ENCODE peak calls at places on chromosomes 13 and 19, in seven cellular contexts. Y, L, X, O, T, C and B are unnamed samples.

GRCh38 chr13:85698236-85698635 is 101.0 kb downstream of the SLITRK6 start:
- DNase-seq in T (no peak), Y (no peak), X (no peak), O (peak), C (no peak), L (no peak), B (no peak)

GRCh38 chr13:75482070-75482819 is at the start of gene TBC1D4:
- DNase-seq in T (peak), Y (peak), O (peak), X (peak), C (peak), L (peak), B (peak)

GRCh38 chr13:71962126-71962525 is 95.1 kb upstream of the DACH1 start:
- DNase-seq in Y (no peak), C (no peak), O (no peak), L (no peak), X (no peak), T (no peak), B (no peak)

GRCh38 chr19:5655412-5655811 is 24.9 kb downstream of the MICOS13 start:
- DNase-seq in X (no peak), Y (no peak), C (no peak), T (no peak), L (no peak), O (no peak), B (no peak)

GRCh38 chr13:101695870-101696516 is 243.5 kb downstream of the ITGBL1 start:
- DNase-seq in C (no peak), X (no peak), Y (no peak), L (no peak), O (no peak), T (no peak), B (no peak)

GRCh38 chr19:45152504-45153338 is 8.1 kb downstream of the NKPD1 start:
- DNase-seq in O (peak), C (no peak), Y (peak), T (no peak), X (peak), L (no peak), B (no peak)

GRCh38 chr13:76009491-76009890 is 373.4 kb downstream of the LMO7 start:
- DNase-seq in L (no peak), C (no peak), O (peak), X (no peak), T (no peak), Y (no peak), B (no peak)

GRCh38 chr19:13102666-13103584 is at the start of gene LYL1:
- DNase-seq in T (no peak), Y (no peak), L (peak), X (peak), O (no peak), C (peak), B (no peak)

GRCh38 chr13:28000567-28000966 is 12.1 kb upstream of the URAD start:
- DNase-seq in C (no peak), T (no peak), X (no peak), L (no peak), Y (no peak), O (no peak), B (no peak)

GRCh38 chr19:33535176-33535575 is 13.6 kb upstream of the PEPD start:
- DNase-seq in O (peak), T (no peak), Y (no peak), L (no peak), X (no peak), C (no peak), B (no peak)

GRCh38 chr19:50478901-50479715 is 2.5 kb upstream of the GARIN5A start:
- DNase-seq in T (peak), O (peak), X (no peak), L (no peak), C (no peak), Y (no peak), B (no peak)

GRCh38 chr19:30160426-30160825 is 211.8 kb upstream of the ZNF536 start:
- DNase-seq in O (no peak), Y (no peak), C (no peak), X (no peak), L (no peak), T (no peak), B (no peak)

GRCh38 chr13:113122571-113123225 is at the start of gene F10:
- DNase-seq in T (peak), L (peak), X (peak), C (peak), O (peak), Y (no peak), B (no peak)

GRCh38 chr19:4053423-4054324 is 13.0 kb downstream of the ZBTB7A start:
- DNase-seq in O (no peak), X (no peak), Y (no peak), L (no peak), T (no peak), C (no peak), B (no peak)

GRCh38 chr13:49858183-49858856 is 65.8 kb upstream of the KPNA3 start:
- DNase-seq in O (peak), T (no peak), L (no peak), C (no peak), X (no peak), Y (no peak), B (no peak)

GRCh38 chr13:111388851-111389500 is 68.5 kb downstream of the TEX29 start:
- DNase-seq in T (no peak), O (no peak), L (no peak), C (no peak), Y (no peak), X (no peak), B (no peak)

GRCh38 chr13:39327080-39327479 is 275.9 kb downstream of the LHFPL6 start:
- DNase-seq in T (no peak), O (no peak), Y (no peak), L (no peak), C (no peak), X (no peak), B (no peak)

DNA sequence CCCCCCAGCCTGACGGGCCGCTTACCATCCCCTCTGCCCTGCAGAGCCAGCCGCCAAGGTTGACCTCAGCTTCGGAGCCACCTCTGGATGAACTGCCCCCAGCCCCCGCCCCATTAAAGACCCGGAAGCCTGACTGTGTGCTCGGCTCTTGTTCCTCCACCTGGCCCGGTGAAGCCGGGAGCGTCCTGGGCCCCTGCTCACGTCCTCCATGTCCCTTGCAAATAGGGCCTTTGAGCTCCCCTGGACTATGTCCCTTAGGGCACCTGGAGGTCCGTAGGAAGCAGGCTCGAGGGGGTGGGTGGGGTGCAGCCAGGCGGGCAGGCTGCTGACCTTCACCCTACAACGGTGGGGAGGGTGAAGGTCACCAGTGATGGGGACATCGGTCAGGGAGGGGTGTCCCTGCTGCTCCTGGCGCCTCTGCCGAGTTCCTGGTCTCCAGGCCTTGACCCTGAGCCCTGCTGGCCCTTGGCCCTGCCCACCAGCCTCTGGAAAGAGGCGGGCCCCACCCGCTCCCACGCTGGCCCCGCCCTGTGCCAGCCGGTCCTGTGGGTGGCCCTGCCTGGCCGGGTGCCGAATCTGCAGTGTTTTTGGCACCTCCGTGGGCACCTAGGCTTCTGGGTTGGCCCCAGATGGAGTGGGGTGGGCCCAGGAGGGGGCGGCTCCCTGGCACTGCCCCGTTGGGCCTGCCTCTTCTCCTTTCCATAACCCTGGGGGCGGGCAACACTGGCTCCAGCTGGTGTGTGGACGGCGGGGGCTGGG is 3.3 kb downstream of the ATP5F1D start:
- DNase-seq in C (peak), L (peak), O (no peak), X (peak), Y (no peak), T (peak), B (no peak)
- H3K4me3 ChIP-seq in C (no peak), L (peak), O (no peak), X (no peak), Y (no peak), T (no peak), B (peak)

GRCh38 chr19:16018801-16019551 is 57.3 kb upstream of the TPM4 start:
- DNase-seq in L (no peak), C (no peak), T (no peak), O (no peak), Y (no peak), X (no peak), B (no peak)
- H3K4me3 ChIP-seq in L (no peak), C (no peak), T (no peak), O (no peak), Y (no peak), X (no peak), B (no peak)

DNA sequence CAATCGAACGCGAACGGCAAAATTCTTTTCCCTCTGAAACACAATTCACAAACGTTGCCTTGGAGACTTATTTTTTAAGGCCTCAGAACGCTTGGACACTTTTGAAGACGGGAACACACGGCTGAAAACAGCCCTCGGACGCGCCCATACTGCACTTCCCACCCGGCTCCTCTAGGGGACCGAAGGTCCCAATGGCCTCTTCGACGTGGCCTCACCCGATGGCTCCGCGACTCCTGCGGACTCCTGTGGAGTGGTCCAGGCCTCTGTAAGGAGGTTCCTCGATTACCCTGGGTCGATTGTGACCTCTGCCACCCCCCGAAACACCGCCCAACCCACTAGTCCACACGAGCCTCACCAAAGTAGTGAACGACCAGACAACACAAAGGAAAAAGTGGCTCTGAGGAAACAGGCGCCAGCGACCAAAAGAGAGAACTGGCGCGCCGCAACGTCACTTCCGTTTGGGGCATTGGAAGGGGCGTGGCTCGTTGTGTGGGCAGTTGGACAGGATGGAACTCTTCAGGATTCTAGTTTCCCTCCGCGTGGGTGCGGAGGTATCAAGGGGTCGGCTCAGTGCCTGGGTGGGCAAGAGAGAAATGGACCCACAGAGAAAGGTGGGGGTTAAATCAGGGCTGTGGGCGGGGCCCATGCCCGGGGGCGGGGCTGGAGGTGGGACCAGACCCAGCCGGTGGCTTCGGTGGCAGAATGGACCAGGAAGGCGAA is at the start of gene ZNF560:
- DNase-seq in Y (no peak), C (no peak), L (no peak), O (peak), X (no peak), T (peak), B (no peak)
- H3K4me3 ChIP-seq in Y (no peak), C (no peak), L (no peak), O (peak), X (no peak), T (peak), B (no peak)

DNA sequence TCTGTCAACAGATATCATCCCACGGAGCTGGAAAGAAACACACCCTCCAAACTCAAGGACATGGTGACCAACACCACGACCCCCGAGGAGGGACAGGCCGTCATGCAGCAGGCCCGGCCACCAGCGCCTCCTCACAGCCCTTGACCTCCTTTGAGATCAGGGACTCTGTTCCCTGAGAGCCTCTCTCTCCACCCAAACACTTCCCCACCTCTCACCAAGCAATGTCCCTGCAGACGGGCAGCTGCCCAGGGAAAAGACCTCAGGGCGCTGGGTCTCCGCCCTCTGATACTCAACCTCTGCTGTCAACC is 10.0 kb downstream of the SCGB2B2 start:
- DNase-seq in C (no peak), Y (no peak), T (no peak), O (no peak), X (no peak), L (no peak), B (no peak)
- H3K4me3 ChIP-seq in C (no peak), Y (peak), T (no peak), O (no peak), X (no peak), L (peak), B (peak)

GRCh38 chr19:17323274-17323972 is 11.2 kb downstream of the ANO8 start:
- DNase-seq in Y (no peak), T (no peak), L (no peak), O (no peak), C (no peak), X (no peak), B (no peak)

GRCh38 chr19:17325133-17325532 is 9.5 kb downstream of the ANO8 start:
- DNase-seq in Y (no peak), T (no peak), L (no peak), X (no peak), O (no peak), C (no peak), B (no peak)

GRCh38 chr19:17322854-17323253 is 11.8 kb downstream of the ANO8 start:
- DNase-seq in T (no peak), X (peak), Y (no peak), O (no peak), C (no peak), L (no peak), B (no peak)

GRCh38 chr19:17324357-17325114 is 10.1 kb downstream of the ANO8 start:
- DNase-seq in Y (no peak), C (no peak), O (no peak), X (no peak), T (no peak), L (no peak), B (no peak)

DNA sequence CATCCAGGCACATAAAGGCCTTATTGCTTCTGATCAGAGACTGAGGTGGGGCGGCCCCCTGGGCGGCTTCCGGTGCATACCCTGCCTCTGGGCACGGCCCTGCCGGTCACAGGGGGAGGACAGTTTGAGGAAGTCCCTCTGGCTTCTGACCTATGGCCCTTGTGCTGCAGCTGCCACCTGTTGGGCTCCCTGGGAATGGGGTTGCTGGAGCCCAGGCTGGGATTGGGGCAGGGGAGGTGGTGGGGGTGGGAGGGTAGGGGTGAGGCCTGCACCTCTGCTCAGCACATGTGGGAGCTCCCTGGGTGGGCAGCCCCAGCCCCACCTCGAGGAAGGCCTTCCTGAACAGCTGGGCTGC is 10.7 kb downstream of the ANO8 start:
- DNase-seq in T (no peak), Y (no peak), C (no peak), O (no peak), X (no peak), L (no peak), B (no peak)
- H3K4me3 ChIP-seq in T (no peak), Y (no peak), C (no peak), O (no peak), X (no peak), L (no peak), B (no peak)